ENCODE peak calls at places on chromosomes 4 and X, in ten cellular contexts. F, K, Y, P, O, I, M, J, A and N are unnamed samples. For H3K9me3, the result is how much of the 10 kb centered on the place peaks cover.

GRCh38 chr4:17763931-17764330 is 17.5 kb downstream of the FAM184B start:
- DNase-seq in F (no peak), K (no peak), Y (no peak), P (no peak), O (no peak), I (no peak), M (no peak), J (no peak), A (no peak), N (no peak)

GRCh38 chrX:155766321-155766720 is 114.8 kb upstream of the VAMP7 start:
- DNase-seq in F (no peak), K (no peak), Y (no peak), P (no peak), O (peak), I (no peak), M (no peak), J (no peak), A (no peak), N (no peak)

GRCh38 chr4:5808081-5808741 is 84.7 kb downstream of the CRMP1 start:
- DNase-seq in F (no peak), K (no peak), Y (peak), P (no peak), O (no peak), I (no peak), M (no peak), J (no peak), A (no peak), N (no peak)

GRCh38 chr4:114361249-114361648 is 237.4 kb upstream of the UGT8 start:
- DNase-seq in F (no peak), K (no peak), Y (no peak), P (no peak), O (peak), I (no peak), M (no peak), J (no peak), A (no peak), N (no peak)

GRCh38 chr4:75289843-75290616 is 224.2 kb downstream of the RCHY1 start:
- DNase-seq in F (no peak), K (no peak), Y (no peak), P (peak), O (peak), I (peak), M (peak), J (no peak), A (no peak), N (peak)

GRCh38 chrX:109936114-109936513 is 66.8 kb upstream of the TMEM164 start:
- DNase-seq in F (no peak), K (no peak), Y (no peak), P (no peak), O (peak), I (peak), M (no peak), J (no peak), A (no peak), N (no peak)

GRCh38 chrX:23902419-23902818 is 5.3 kb downstream of the APOO start:
- DNase-seq in F (no peak), K (no peak), Y (peak), P (peak), O (peak), I (peak), M (no peak), J (no peak), A (no peak), N (peak)

GRCh38 chrX:143634373-143634685 is 1.6 kb downstream of the SLITRK4 start:
- DNase-seq in F (no peak), K (no peak), Y (no peak), P (no peak), O (no peak), I (no peak), M (no peak), J (no peak), A (no peak), N (no peak)

GRCh38 chr4:98661356-98662054 is 3.1 kb upstream of the TSPAN5 start:
- DNase-seq in F (no peak), K (no peak), Y (no peak), P (no peak), O (no peak), I (peak), M (no peak), J (no peak), A (no peak), N (no peak)

GRCh38 chr4:105859233-105859632 is 36.0 kb upstream of the NPNT start:
- DNase-seq in F (no peak), K (no peak), Y (no peak), P (no peak), O (peak), I (peak), M (no peak), J (no peak), A (no peak), N (no peak)

GRCh38 chrX:23884427-23885024 is 23.2 kb downstream of the APOO start:
- DNase-seq in F (no peak), K (no peak), Y (no peak), P (no peak), O (peak), I (peak), M (no peak), J (no peak), A (no peak), N (no peak)

GRCh38 chr4:119128125-119128524 is 7.5 kb upstream of the MYOZ2 start:
- DNase-seq in F (no peak), K (no peak), Y (no peak), P (no peak), O (no peak), I (no peak), M (no peak), J (no peak), A (no peak), N (no peak)

GRCh38 chr4:13567125-13567524 is 22.8 kb upstream of the NKX3-2 start:
- DNase-seq in F (no peak), K (no peak), Y (no peak), P (no peak), O (no peak), I (no peak), M (no peak), J (no peak), A (no peak), N (no peak)

GRCh38 chr4:113457886-113458285 is 303.7 kb downstream of the CAMK2D start:
- DNase-seq in F (no peak), K (no peak), Y (no peak), P (no peak), O (no peak), I (no peak), M (no peak), J (no peak), A (no peak), N (no peak)

GRCh38 chrX:3527811-3528210 is 181.4 kb upstream of the MXRA5 start:
- DNase-seq in F (no peak), K (no peak), Y (no peak), P (no peak), O (peak), I (no peak), M (no peak), J (no peak), A (no peak), N (no peak)

GRCh38 chrX:119186763-119187162 is 49.3 kb upstream of the PGRMC1 start:
- DNase-seq in F (no peak), K (no peak), Y (no peak), P (no peak), O (no peak), I (no peak), M (no peak), J (no peak), A (no peak), N (no peak)

GRCh38 chrX:9871871-9872270 is 85.6 kb downstream of the SHROOM2 start:
- DNase-seq in F (no peak), K (no peak), Y (no peak), P (no peak), O (peak), I (no peak), M (no peak), J (no peak), A (no peak), N (no peak)

GRCh38 chrX:23434356-23434884 is 99.8 kb downstream of the PTCHD1 start:
- DNase-seq in F (peak), K (peak), Y (no peak), P (no peak), O (peak), I (peak), M (no peak), J (peak), A (no peak), N (no peak)

GRCh38 chr4:74364649-74365491 is at the start of gene EREG:
- DNase-seq in F (no peak), K (peak), Y (peak), P (peak), O (peak), I (peak), M (peak), J (no peak), A (no peak), N (no peak)

GRCh38 chr4:8774071-8774470 is 97.6 kb downstream of the HMX1 start:
- DNase-seq in F (no peak), K (no peak), Y (peak), P (no peak), O (no peak), I (no peak), M (no peak), J (no peak), A (no peak), N (no peak)

GRCh38 chrX:3589474-3589873 is 124.0 kb downstream of the PRKX start:
- DNase-seq in F (no peak), K (no peak), Y (no peak), P (no peak), O (no peak), I (no peak), M (no peak), J (no peak), A (no peak), N (no peak)

GRCh38 chr4:24568425-24568824 is 15.9 kb downstream of the DHX15 start:
- DNase-seq in F (no peak), K (no peak), Y (no peak), P (no peak), O (peak), I (no peak), M (no peak), J (no peak), A (no peak), N (no peak)

GRCh38 chrX:155534800-155535199 is 76.4 kb upstream of the F8A3 start:
- DNase-seq in F (no peak), K (no peak), Y (no peak), P (no peak), O (no peak), I (no peak), M (no peak), J (no peak), A (no peak), N (no peak)

GRCh38 chrX:18886344-18887161 is 97.4 kb downstream of the PHKA2 start:
- DNase-seq in F (peak), K (peak), Y (peak), P (peak), O (peak), I (peak), M (peak), J (peak), A (no peak), N (peak)

GRCh38 chr4:138055890-138056289 is 186.3 kb downstream of the SLC7A11 start:
- DNase-seq in F (no peak), K (no peak), Y (no peak), P (no peak), O (peak), I (peak), M (no peak), J (no peak), A (no peak), N (no peak)

GRCh38 chr4:40687676-40688389 is 58.2 kb upstream of the RBM47 start:
- DNase-seq in F (no peak), K (no peak), Y (no peak), P (no peak), O (no peak), I (no peak), M (no peak), J (no peak), A (no peak), N (no peak)

GRCh38 chr4:36997727-36998126 is 246.8 kb upstream of the NWD2 start:
- DNase-seq in F (no peak), K (no peak), Y (no peak), P (no peak), O (no peak), I (no peak), M (no peak), J (no peak), A (no peak), N (no peak)

GRCh38 chrX:118807151-118808017 is 16.2 kb upstream of the ZCCHC12 start:
- DNase-seq in F (no peak), K (no peak), Y (peak), P (peak), O (peak), I (peak), M (peak), J (no peak), A (no peak), N (peak)

GRCh38 chrX:43655961-43656494 is at the start of gene MAOA:
- DNase-seq in F (peak), K (peak), Y (peak), P (peak), O (no peak), I (no peak), M (peak), J (peak), A (no peak), N (no peak)

GRCh38 chrX:66676990-66677389 is 38.1 kb upstream of the EDA2R start:
- DNase-seq in F (no peak), K (no peak), Y (no peak), P (no peak), O (peak), I (peak), M (no peak), J (no peak), A (no peak), N (peak)

GRCh38 chr4:7947927-7948326 is 8.3 kb upstream of the AFAP1 start:
- DNase-seq in F (no peak), K (no peak), Y (no peak), P (no peak), O (no peak), I (no peak), M (no peak), J (no peak), A (no peak), N (no peak)

GRCh38 chrX:103418811-103419210 is 42.5 kb downstream of the BEX3 start:
- DNase-seq in F (no peak), K (no peak), Y (no peak), P (no peak), O (no peak), I (no peak), M (no peak), J (no peak), A (no peak), N (no peak)

GRCh38 chr4:91924625-91925024 is 379.1 kb upstream of the GRID2 start:
- DNase-seq in F (no peak), K (no peak), Y (no peak), P (no peak), O (no peak), I (no peak), M (no peak), J (no peak), A (no peak), N (no peak)

GRCh38 chrX:106564986-106565385 is 46.8 kb upstream of the RADX start:
- DNase-seq in F (no peak), K (no peak), Y (no peak), P (no peak), O (no peak), I (no peak), M (no peak), J (no peak), A (no peak), N (no peak)

GRCh38 chr4:5409237-5409636 is 299.1 kb downstream of the EVC2 start:
- DNase-seq in F (no peak), K (no peak), Y (no peak), P (no peak), O (peak), I (peak), M (no peak), J (no peak), A (no peak), N (no peak)

GRCh38 chr4:150242820-150243458 is 164.7 kb downstream of the DCLK2 start:
- DNase-seq in F (no peak), K (no peak), Y (peak), P (peak), O (peak), I (no peak), M (peak), J (no peak), A (no peak), N (peak)

GRCh38 chr4:2827874-2828751 is 15.5 kb upstream of the ADD1 start:
- DNase-seq in F (no peak), K (no peak), Y (peak), P (no peak), O (no peak), I (no peak), M (no peak), J (no peak), A (no peak), N (no peak)

GRCh38 chr4:186845137-186845842 is 121.6 kb upstream of the FAT1 start:
- DNase-seq in F (no peak), K (peak), Y (no peak), P (no peak), O (peak), I (peak), M (no peak), J (no peak), A (no peak), N (no peak)

GRCh38 chrX:12412561-12412960 is 274.3 kb downstream of the FRMPD4 start:
- DNase-seq in F (no peak), K (no peak), Y (no peak), P (no peak), O (no peak), I (no peak), M (no peak), J (no peak), A (no peak), N (no peak)

GRCh38 chr4:46484881-46485280 is 95.0 kb upstream of the GABRA2 start:
- DNase-seq in F (no peak), K (no peak), Y (no peak), P (no peak), O (no peak), I (peak), M (no peak), J (no peak), A (no peak), N (no peak)
- H3K9me3 ChIP-seq in F (under half), K (under half), Y (under half), P (under half), O (under half), I (under half), M (under half), J (under half), A (under half), N (under half)

GRCh38 chr4:1405249-1405635 is 1.0 kb downstream of the NKX1-1 start:
- DNase-seq in F (peak), K (no peak), Y (no peak), P (no peak), O (no peak), I (no peak), M (peak), J (no peak), A (no peak), N (no peak)

GRCh38 chr4:1405636-1406415 is 416 bp downstream of the NKX1-1 start:
- DNase-seq in F (peak), K (no peak), Y (no peak), P (no peak), O (no peak), I (no peak), M (peak), J (no peak), A (no peak), N (no peak)

GRCh38 chr4:1403177-1403583 is 3.1 kb downstream of the NKX1-1 start:
- DNase-seq in F (no peak), K (no peak), Y (no peak), P (no peak), O (no peak), I (no peak), M (peak), J (no peak), A (no peak), N (no peak)

GRCh38 chr4:1403591-1404572 is 2.4 kb downstream of the NKX1-1 start:
- DNase-seq in F (peak), K (no peak), Y (peak), P (no peak), O (peak), I (no peak), M (peak), J (no peak), A (no peak), N (no peak)

DNA sequence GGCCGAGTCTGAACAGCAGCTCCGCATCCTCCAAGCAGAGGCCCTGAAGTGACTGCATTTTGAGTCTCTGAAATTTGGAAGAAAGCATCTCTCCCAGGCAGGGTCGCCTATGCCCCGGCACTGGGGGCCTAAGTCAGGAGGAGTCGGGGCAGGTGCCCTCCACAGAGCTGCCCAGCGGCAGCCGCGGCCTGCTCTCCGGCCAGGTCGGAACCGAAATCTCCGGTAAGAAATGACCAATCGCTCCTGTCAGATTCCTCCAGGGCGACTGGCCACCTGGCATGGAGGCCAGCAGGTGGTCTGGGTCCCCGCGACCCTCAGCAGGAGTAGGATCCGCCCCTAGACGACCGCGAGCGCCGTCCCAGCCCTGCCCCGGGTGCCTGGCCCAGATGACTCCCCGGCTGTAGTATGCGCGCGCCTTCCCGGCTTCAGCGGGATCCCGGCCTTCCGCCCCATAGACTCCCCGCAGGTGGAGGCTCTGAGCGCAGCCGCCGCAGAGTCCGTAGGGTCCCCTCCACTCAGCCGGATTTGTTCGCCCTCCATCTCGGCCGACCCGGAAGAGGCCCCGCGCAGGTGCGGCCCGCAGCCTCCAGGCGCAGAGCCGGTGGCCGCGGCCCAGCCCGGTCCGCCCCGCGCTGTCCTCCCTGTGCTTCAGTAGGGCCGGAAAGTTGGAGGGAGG is 1.5 kb downstream of the NKX1-1 start:
- DNase-seq in F (peak), K (no peak), Y (no peak), P (no peak), O (no peak), I (no peak), M (peak), J (no peak), A (no peak), N (no peak)
- H3K9me3 ChIP-seq in F (under half), K (under half), Y (under half), P (under half), O (under half), I (under half), M (under half), J (under half), A (under half), N (under half)

GRCh38 chrX:67893931-67894330 is 350.1 kb downstream of the AR start:
- DNase-seq in F (no peak), K (no peak), Y (no peak), P (no peak), O (peak), I (peak), M (no peak), J (no peak), A (no peak), N (no peak)
- H3K9me3 ChIP-seq in F (under half), K (under half), Y (under half), P (under half), O (under half), I (under half), M (half or more), J (under half), A (under half), N (under half)

GRCh38 chrX:151985955-151986354 is 11.5 kb upstream of the GABRE start:
- DNase-seq in F (no peak), K (peak), Y (no peak), P (no peak), O (peak), I (peak), M (no peak), J (no peak), A (no peak), N (no peak)
- H3K9me3 ChIP-seq in F (under half), K (under half), Y (under half), P (under half), O (under half), I (under half), M (half or more), J (under half), A (under half), N (under half)

DNA sequence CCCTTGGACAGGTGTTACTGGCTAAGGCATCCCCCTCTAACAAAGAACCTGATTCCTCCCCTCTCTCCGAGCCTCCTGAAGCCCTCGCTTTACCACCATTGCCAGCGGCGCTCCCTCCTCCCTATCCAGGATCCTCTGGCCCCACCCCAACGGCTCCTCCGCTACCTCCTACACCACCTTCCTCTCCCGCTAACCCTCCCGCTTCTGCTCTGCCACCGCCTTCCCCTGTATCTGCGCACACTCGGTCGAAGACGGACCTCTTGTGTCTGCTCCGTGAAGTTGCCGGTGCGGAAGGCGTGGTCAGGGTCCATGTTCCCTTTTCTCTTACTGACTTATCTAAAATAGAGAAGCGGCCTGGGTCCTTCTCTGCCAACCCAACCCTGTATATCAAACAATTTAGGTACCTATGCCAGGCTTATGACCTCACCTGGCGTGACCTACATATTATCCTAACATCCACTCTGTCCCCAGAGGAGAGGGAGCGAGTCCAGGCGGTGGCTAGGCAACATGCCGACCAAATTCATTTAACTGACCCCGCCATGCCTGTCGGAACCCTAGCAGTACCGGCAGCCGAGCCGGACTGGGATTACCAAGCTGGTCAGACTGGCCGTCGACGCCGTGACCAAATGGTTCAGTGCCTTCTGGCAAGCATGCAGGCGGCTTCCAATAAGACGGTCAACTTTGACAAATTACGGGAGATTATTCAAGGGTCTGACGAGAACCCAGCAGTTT is 958.9 kb downstream of the RPA4 start:
- DNase-seq in F (no peak), K (no peak), Y (no peak), P (no peak), O (no peak), I (no peak), M (no peak), J (no peak), A (no peak), N (no peak)
- H3K9me3 ChIP-seq in F (under half), K (under half), Y (under half), P (under half), O (under half), I (under half), M (under half), J (under half), A (under half), N (under half)

GRCh38 chr4:273312-274017 is 31.8 kb downstream of the ZNF732 start:
- DNase-seq in F (no peak), K (no peak), Y (no peak), P (no peak), O (no peak), I (no peak), M (no peak), J (no peak), A (no peak), N (no peak)
- H3K9me3 ChIP-seq in F (under half), K (half or more), Y (under half), P (under half), O (under half), I (under half), M (under half), J (under half), A (half or more), N (under half)